ENCODE peak calls at places on chromosome 1, in six cellular contexts. I, V, O, C, A and J are unnamed samples.

GRCh38 chr1:225415967-225416745 is 11.7 kb downstream of the LBR start:
- DNase-seq in I (no peak), V (no peak), O (no peak), C (no peak), A (no peak), J (no peak)

GRCh38 chr1:199010933-199011332 is 372.1 kb downstream of the PTPRC start:
- DNase-seq in I (no peak), V (no peak), O (no peak), C (no peak), A (no peak), J (no peak)

GRCh38 chr1:172727956-172728603 is 69.2 kb downstream of the FASLG start:
- DNase-seq in I (peak; percentile 71), V (peak; percentile 82), O (peak; percentile 9), C (no peak), A (peak; percentile 71), J (peak; percentile 76)

GRCh38 chr1:89974211-89974610 is 20.7 kb upstream of the ZNF326 start:
- DNase-seq in I (no peak), V (no peak), O (no peak), C (no peak), A (no peak), J (no peak)

GRCh38 chr1:234495231-234495990 is 16.4 kb upstream of the TARBP1 start:
- DNase-seq in I (no peak), V (peak; percentile 83), O (no peak), C (peak; percentile 79), A (no peak), J (peak; percentile 44)

GRCh38 chr1:9825101-9826074 is 1.6 kb upstream of the CLSTN1 start:
- DNase-seq in I (peak; percentile 45), V (peak; percentile 93), O (peak; percentile 55), C (peak; percentile 20), A (peak; percentile 46), J (peak; percentile 70)

GRCh38 chr1:231027136-231027925 is 12.7 kb downstream of the FAM89A start:
- DNase-seq in I (no peak), V (no peak), O (no peak), C (no peak), A (peak; percentile 33), J (no peak)

GRCh38 chr1:152924191-152924590 is 15.8 kb downstream of the IVL start:
- DNase-seq in I (no peak), V (no peak), O (no peak), C (no peak), A (no peak), J (no peak)

GRCh38 chr1:55179177-55179835 is 35.9 kb downstream of the USP24 start:
- DNase-seq in I (peak; percentile 58), V (no peak), O (no peak), C (no peak), A (no peak), J (peak; percentile 77)

GRCh38 chr1:6052543-6053205 is 7.0 kb downstream of the KCNAB2 start:
- DNase-seq in I (peak; percentile 71), V (peak; percentile 54), O (peak; percentile 70), C (no peak), A (peak; percentile 43), J (peak; percentile 63)

GRCh38 chr1:24364975-24365678 is 46.0 kb downstream of the GRHL3 start:
- DNase-seq in I (peak; percentile 35), V (peak; percentile 83), O (peak; percentile 4), C (peak; percentile 33), A (no peak), J (peak; percentile 87)

GRCh38 chr1:37763791-37764741 is 854 bp downstream of the EPHA10 start:
- DNase-seq in I (peak; percentile 74), V (no peak), O (peak; percentile 21), C (no peak), A (peak; percentile 31), J (peak; percentile 72)

GRCh38 chr1:8134546-8135235 is 108.6 kb upstream of the ERRFI1 start:
- DNase-seq in I (no peak), V (no peak), O (no peak), C (no peak), A (no peak), J (no peak)

GRCh38 chr1:8136766-8137165 is 110.7 kb upstream of the ERRFI1 start:
- DNase-seq in I (no peak), V (no peak), O (no peak), C (no peak), A (no peak), J (no peak)

GRCh38 chr1:98112631-98113030 is 191.8 kb upstream of the DPYD start:
- DNase-seq in I (no peak), V (no peak), O (no peak), C (no peak), A (no peak), J (no peak)

GRCh38 chr1:39392851-39393573 is 98.4 kb upstream of the BMP8A start:
- DNase-seq in I (no peak), V (no peak), O (peak; percentile 83), C (no peak), A (no peak), J (no peak)

GRCh38 chr1:39394059-39394458 is 97.4 kb upstream of the BMP8A start:
- DNase-seq in I (no peak), V (no peak), O (no peak), C (no peak), A (no peak), J (no peak)

GRCh38 chr1:39394598-39394997 is 96.8 kb upstream of the BMP8A start:
- DNase-seq in I (no peak), V (no peak), O (no peak), C (no peak), A (no peak), J (no peak)

GRCh38 chr1:39393645-39394044 is 97.8 kb upstream of the BMP8A start:
- DNase-seq in I (no peak), V (no peak), O (no peak), C (no peak), A (no peak), J (no peak)

GRCh38 chr1:39391741-39392679 is 99.4 kb upstream of the BMP8A start:
- DNase-seq in I (no peak), V (peak; percentile 75), O (peak; percentile 93), C (no peak), A (peak; percentile 85), J (no peak)
- TF ChIP-seq MYC in I (no peak), V (no peak), O (no peak), C (no peak), A (no peak), J (no peak)

DNA sequence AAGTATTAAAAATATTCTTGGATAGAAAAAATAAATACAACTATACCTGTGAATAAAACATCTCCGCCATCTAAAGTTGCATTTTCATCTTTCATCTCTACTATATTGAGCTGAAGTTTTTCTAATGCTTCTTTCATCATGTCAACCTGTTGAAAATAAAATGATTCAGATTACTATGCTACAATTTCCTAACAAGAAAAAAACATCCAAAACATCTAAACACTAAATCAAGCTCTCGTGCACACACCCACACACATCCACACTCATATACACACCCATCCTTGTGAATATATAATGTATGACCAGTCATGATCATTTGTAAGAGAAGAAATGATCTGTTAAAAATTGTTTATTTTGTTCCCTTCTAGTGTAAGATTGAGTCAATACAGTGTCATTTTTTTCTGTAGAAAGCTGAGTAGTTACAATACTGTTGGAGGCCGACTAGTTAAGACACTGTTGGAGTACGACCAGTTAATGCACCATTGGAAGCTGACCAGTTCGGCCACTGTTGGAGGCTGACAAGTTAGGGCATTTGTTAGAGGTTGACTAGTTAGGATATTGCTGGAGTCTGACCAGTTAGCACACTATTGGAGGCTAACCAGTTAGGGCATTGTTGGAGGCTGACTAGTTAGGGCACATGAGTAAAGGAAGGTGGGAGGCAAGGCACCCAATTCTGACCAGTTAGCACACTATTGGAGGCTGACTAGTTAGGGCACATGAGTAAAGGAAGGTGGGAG is 82.4 kb upstream of the BCL10 start:
- DNase-seq in I (no peak), V (no peak), O (no peak), C (no peak), A (no peak), J (no peak)
- TF ChIP-seq MYC in I (no peak), V (no peak), O (no peak), C (no peak), A (no peak), J (no peak)

GRCh38 chr1:29912413-29912812 is 676.1 kb downstream of the PTPRU start:
- DNase-seq in I (no peak), V (peak; percentile 29), O (peak; percentile 6), C (no peak), A (peak; percentile 8), J (peak; percentile 37)
- TF ChIP-seq MYC in I (no peak), V (no peak), O (no peak), C (no peak), A (no peak), J (no peak)

GRCh38 chr1:156600733-156601121 is 552 bp downstream of the GPATCH4 start:
- DNase-seq in I (no peak), V (no peak), O (no peak), C (no peak), A (no peak), J (peak; percentile 43)
- TF ChIP-seq MYC in I (no peak), V (no peak), O (no peak), C (no peak), A (no peak), J (no peak)

GRCh38 chr1:242813490-242814091 is 289.1 kb upstream of the PLD5 start:
- DNase-seq in I (no peak), V (no peak), O (no peak), C (peak; percentile 31), A (no peak), J (no peak)

DNA sequence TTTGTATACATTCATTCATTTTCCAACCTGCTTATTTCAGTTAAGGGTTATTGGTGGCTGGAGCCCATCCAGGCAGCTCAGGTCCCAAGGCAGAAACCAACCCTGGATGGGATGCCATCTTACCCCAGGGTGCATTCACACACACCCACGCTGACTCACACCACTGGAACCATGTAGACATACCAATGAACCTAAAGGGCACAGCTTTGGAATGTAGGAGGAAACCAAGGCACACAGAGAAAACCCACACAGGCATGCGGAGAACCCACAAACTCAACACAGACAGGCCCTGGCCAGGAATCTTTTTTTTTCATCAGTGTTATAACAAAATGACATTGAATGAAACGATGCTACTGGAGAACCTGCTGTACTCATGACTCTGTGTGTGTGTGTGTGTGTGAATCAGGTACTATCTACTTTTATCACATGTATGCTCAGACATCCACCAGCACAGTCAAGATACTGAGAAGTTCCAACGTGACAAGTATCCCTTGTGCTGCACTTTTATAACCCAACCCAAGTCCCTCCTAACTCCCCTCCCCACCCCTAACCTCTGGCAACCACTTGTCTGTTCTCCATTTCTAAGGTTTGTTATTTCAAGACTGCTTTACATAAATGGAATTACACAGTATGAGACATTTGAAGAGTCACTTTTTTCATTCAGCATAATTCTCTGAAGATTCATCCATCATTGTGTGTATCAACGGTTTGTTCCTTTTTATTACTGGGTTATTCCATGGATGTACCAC is 286.8 kb upstream of the PLD5 start:
- DNase-seq in I (no peak), V (peak; percentile 22), O (no peak), C (no peak), A (no peak), J (no peak)
- TF ChIP-seq MYC in I (no peak), V (no peak), O (no peak), C (no peak), A (no peak), J (no peak)